ENCODE peak calls at places on chromosomes 4 and X, in eight cellular contexts. One of them, this sample, is unnamed.

GRCh38 chrX:69616520-69617203 is 749 bp downstream of the EDA start:
- DNase-seq in lower leg skin: peak
- DNase-seq in uterus: peak
- DNase-seq in GM12891: no peak
- DNase-seq in breast epithelium: no peak
- DNase-seq in A549: no peak
- DNase-seq in ovary: peak
- DNase-seq in body of pancreas: peak
- DNase-seq in this sample: peak

GRCh38 chr4:99885687-99886086 is 8.5 kb downstream of the LAMTOR3 start:
- DNase-seq in lower leg skin: no peak
- DNase-seq in uterus: no peak
- DNase-seq in GM12891: no peak
- DNase-seq in breast epithelium: no peak
- DNase-seq in A549: no peak
- DNase-seq in ovary: no peak
- DNase-seq in body of pancreas: no peak
- DNase-seq in this sample: no peak

GRCh38 chrX:153906126-153906917 is 1.8 kb downstream of the AVPR2 start:
- DNase-seq in lower leg skin: no peak
- DNase-seq in uterus: no peak
- DNase-seq in GM12891: no peak
- DNase-seq in breast epithelium: no peak
- DNase-seq in A549: no peak
- DNase-seq in ovary: no peak
- DNase-seq in body of pancreas: no peak
- DNase-seq in this sample: peak

GRCh38 chr4:48778431-48779094 is 1.5 kb downstream of the FRYL start:
- DNase-seq in lower leg skin: no peak
- DNase-seq in uterus: no peak
- DNase-seq in GM12891: no peak
- DNase-seq in breast epithelium: no peak
- DNase-seq in A549: no peak
- DNase-seq in ovary: no peak
- DNase-seq in body of pancreas: no peak
- DNase-seq in this sample: no peak

GRCh38 chr4:76691767-76692689 is 205.9 kb downstream of the SOWAHB start:
- DNase-seq in lower leg skin: no peak
- DNase-seq in uterus: no peak
- DNase-seq in GM12891: no peak
- DNase-seq in breast epithelium: no peak
- DNase-seq in A549: no peak
- DNase-seq in ovary: no peak
- DNase-seq in body of pancreas: no peak
- DNase-seq in this sample: no peak

GRCh38 chr4:110306363-110306762 is 107.9 kb upstream of the ELOVL6 start:
- DNase-seq in lower leg skin: no peak
- DNase-seq in uterus: no peak
- DNase-seq in GM12891: no peak
- DNase-seq in breast epithelium: no peak
- DNase-seq in A549: no peak
- DNase-seq in ovary: no peak
- DNase-seq in body of pancreas: no peak
- DNase-seq in this sample: no peak

GRCh38 chrX:154734101-154734781 is 16.6 kb downstream of the GAB3 start:
- DNase-seq in lower leg skin: no peak
- DNase-seq in uterus: peak
- DNase-seq in GM12891: no peak
- DNase-seq in breast epithelium: peak
- DNase-seq in A549: no peak
- DNase-seq in ovary: peak
- DNase-seq in body of pancreas: peak
- DNase-seq in this sample: peak

GRCh38 chr4:41349021-41349420 is 92.3 kb downstream of the UCHL1 start:
- DNase-seq in lower leg skin: no peak
- DNase-seq in uterus: no peak
- DNase-seq in GM12891: no peak
- DNase-seq in breast epithelium: no peak
- DNase-seq in A549: no peak
- DNase-seq in ovary: no peak
- DNase-seq in body of pancreas: no peak
- DNase-seq in this sample: no peak

GRCh38 chr4:2434420-2434819 is 15.7 kb downstream of the CFAP99 start:
- DNase-seq in lower leg skin: no peak
- DNase-seq in uterus: no peak
- DNase-seq in GM12891: no peak
- DNase-seq in breast epithelium: no peak
- DNase-seq in A549: no peak
- DNase-seq in ovary: no peak
- DNase-seq in body of pancreas: no peak
- DNase-seq in this sample: no peak

GRCh38 chrX:23788946-23789345 is 6.0 kb downstream of the SAT1 start:
- DNase-seq in lower leg skin: no peak
- DNase-seq in uterus: no peak
- DNase-seq in GM12891: no peak
- DNase-seq in breast epithelium: no peak
- DNase-seq in A549: no peak
- DNase-seq in ovary: no peak
- DNase-seq in body of pancreas: no peak
- DNase-seq in this sample: no peak

GRCh38 chrX:2511326-2511725 is 10.6 kb upstream of the DHRSX start:
- DNase-seq in lower leg skin: no peak
- DNase-seq in uterus: no peak
- DNase-seq in GM12891: no peak
- DNase-seq in breast epithelium: no peak
- DNase-seq in A549: no peak
- DNase-seq in ovary: no peak
- DNase-seq in body of pancreas: no peak
- DNase-seq in this sample: no peak

GRCh38 chr4:117400039-117400835 is 314.9 kb upstream of the TRAM1L1 start:
- DNase-seq in lower leg skin: no peak
- DNase-seq in uterus: no peak
- DNase-seq in GM12891: no peak
- DNase-seq in breast epithelium: no peak
- DNase-seq in A549: no peak
- DNase-seq in ovary: no peak
- DNase-seq in body of pancreas: no peak
- DNase-seq in this sample: no peak

GRCh38 chr4:16573181-16573580 is 325.3 kb downstream of the LDB2 start:
- DNase-seq in lower leg skin: no peak
- DNase-seq in uterus: peak
- DNase-seq in GM12891: no peak
- DNase-seq in breast epithelium: no peak
- DNase-seq in A549: no peak
- DNase-seq in ovary: no peak
- DNase-seq in body of pancreas: no peak
- DNase-seq in this sample: no peak

GRCh38 chrX:24485976-24486680 is 21.0 kb downstream of the PDK3 start:
- DNase-seq in lower leg skin: no peak
- DNase-seq in uterus: no peak
- DNase-seq in GM12891: no peak
- DNase-seq in breast epithelium: no peak
- DNase-seq in A549: peak
- DNase-seq in ovary: no peak
- DNase-seq in body of pancreas: no peak
- DNase-seq in this sample: no peak

GRCh38 chrX:581066-581465 is 49.5 kb upstream of the SHOX start:
- DNase-seq in lower leg skin: no peak
- DNase-seq in uterus: no peak
- DNase-seq in GM12891: no peak
- DNase-seq in breast epithelium: no peak
- DNase-seq in A549: no peak
- DNase-seq in ovary: no peak
- DNase-seq in body of pancreas: no peak
- DNase-seq in this sample: no peak

GRCh38 chrX:586351-586750 is 44.2 kb upstream of the SHOX start:
- DNase-seq in lower leg skin: no peak
- DNase-seq in uterus: no peak
- DNase-seq in GM12891: no peak
- DNase-seq in breast epithelium: no peak
- DNase-seq in A549: no peak
- DNase-seq in ovary: no peak
- DNase-seq in body of pancreas: no peak
- DNase-seq in this sample: no peak

GRCh38 chrX:581717-582116 is 48.9 kb upstream of the SHOX start:
- DNase-seq in lower leg skin: no peak
- DNase-seq in uterus: no peak
- DNase-seq in GM12891: no peak
- DNase-seq in breast epithelium: no peak
- DNase-seq in A549: no peak
- DNase-seq in ovary: no peak
- DNase-seq in body of pancreas: no peak
- DNase-seq in this sample: no peak

GRCh38 chrX:585115-585808 is 45.3 kb upstream of the SHOX start:
- DNase-seq in lower leg skin: no peak
- DNase-seq in uterus: no peak
- DNase-seq in GM12891: no peak
- DNase-seq in breast epithelium: no peak
- DNase-seq in A549: no peak
- DNase-seq in ovary: no peak
- DNase-seq in body of pancreas: no peak
- DNase-seq in this sample: no peak

DNA sequence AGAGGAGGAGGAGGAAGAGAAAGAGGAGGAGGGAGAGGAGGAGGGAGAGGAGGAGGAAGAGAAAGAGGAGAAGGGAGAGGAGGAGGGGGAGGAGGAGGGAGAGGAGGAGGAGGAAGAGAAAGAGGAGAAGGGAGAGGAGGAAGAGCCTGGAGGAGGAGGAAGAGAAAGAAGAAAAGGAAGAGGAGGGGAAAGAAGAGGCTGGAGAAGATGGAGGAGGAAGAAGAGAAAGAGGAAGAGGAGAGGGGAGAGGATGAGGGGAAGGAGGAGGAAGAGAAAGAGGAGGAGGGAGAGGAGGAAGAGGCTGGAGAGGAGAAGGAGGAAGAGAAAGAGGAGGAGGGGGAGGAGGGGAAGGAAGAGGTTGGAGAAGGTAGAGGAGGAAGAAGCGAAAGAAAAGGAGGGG is 46.0 kb upstream of the SHOX start:
- DNase-seq in lower leg skin: no peak
- DNase-seq in uterus: no peak
- DNase-seq in GM12891: no peak
- DNase-seq in breast epithelium: no peak
- DNase-seq in A549: no peak
- DNase-seq in ovary: no peak
- DNase-seq in body of pancreas: no peak
- DNase-seq in this sample: no peak
- TF ChIP-seq POLR2A in lower leg skin: no peak
- TF ChIP-seq POLR2A in uterus: no peak
- TF ChIP-seq POLR2A in GM12891: no peak
- TF ChIP-seq POLR2A in breast epithelium: no peak
- TF ChIP-seq POLR2A in A549: no peak
- TF ChIP-seq POLR2A in ovary: no peak
- TF ChIP-seq POLR2A in body of pancreas: no peak
- TF ChIP-seq POLR2A in this sample: no peak

GRCh38 chrX:134990475-134991473 is at the start of gene SMIM10:
- DNase-seq in lower leg skin: peak
- DNase-seq in uterus: peak
- DNase-seq in GM12891: peak
- DNase-seq in breast epithelium: peak
- DNase-seq in A549: no peak
- DNase-seq in ovary: peak
- DNase-seq in body of pancreas: peak
- DNase-seq in this sample: peak
- TF ChIP-seq POLR2A in lower leg skin: no peak
- TF ChIP-seq POLR2A in uterus: no peak
- TF ChIP-seq POLR2A in GM12891: no peak
- TF ChIP-seq POLR2A in breast epithelium: no peak
- TF ChIP-seq POLR2A in A549: no peak
- TF ChIP-seq POLR2A in ovary: no peak
- TF ChIP-seq POLR2A in body of pancreas: no peak
- TF ChIP-seq POLR2A in this sample: no peak

GRCh38 chr4:1199556-1200331 is 27.4 kb upstream of the SPON2 start:
- DNase-seq in lower leg skin: no peak
- DNase-seq in uterus: peak
- DNase-seq in GM12891: no peak
- DNase-seq in breast epithelium: peak
- DNase-seq in A549: no peak
- DNase-seq in ovary: peak
- DNase-seq in body of pancreas: peak
- DNase-seq in this sample: peak

GRCh38 chr4:1200425-1201035 is 28.1 kb upstream of the SPON2 start:
- DNase-seq in lower leg skin: peak
- DNase-seq in uterus: peak
- DNase-seq in GM12891: peak
- DNase-seq in breast epithelium: peak
- DNase-seq in A549: no peak
- DNase-seq in ovary: peak
- DNase-seq in body of pancreas: peak
- DNase-seq in this sample: peak

GRCh38 chr4:1202526-1203378 is 30.4 kb upstream of the SPON2 start:
- DNase-seq in lower leg skin: peak
- DNase-seq in uterus: peak
- DNase-seq in GM12891: no peak
- DNase-seq in breast epithelium: peak
- DNase-seq in A549: no peak
- DNase-seq in ovary: no peak
- DNase-seq in body of pancreas: peak
- DNase-seq in this sample: peak

GRCh38 chr4:1204286-1204827 is 32.0 kb upstream of the SPON2 start:
- DNase-seq in lower leg skin: no peak
- DNase-seq in uterus: peak
- DNase-seq in GM12891: peak
- DNase-seq in breast epithelium: peak
- DNase-seq in A549: no peak
- DNase-seq in ovary: no peak
- DNase-seq in body of pancreas: peak
- DNase-seq in this sample: peak

DNA sequence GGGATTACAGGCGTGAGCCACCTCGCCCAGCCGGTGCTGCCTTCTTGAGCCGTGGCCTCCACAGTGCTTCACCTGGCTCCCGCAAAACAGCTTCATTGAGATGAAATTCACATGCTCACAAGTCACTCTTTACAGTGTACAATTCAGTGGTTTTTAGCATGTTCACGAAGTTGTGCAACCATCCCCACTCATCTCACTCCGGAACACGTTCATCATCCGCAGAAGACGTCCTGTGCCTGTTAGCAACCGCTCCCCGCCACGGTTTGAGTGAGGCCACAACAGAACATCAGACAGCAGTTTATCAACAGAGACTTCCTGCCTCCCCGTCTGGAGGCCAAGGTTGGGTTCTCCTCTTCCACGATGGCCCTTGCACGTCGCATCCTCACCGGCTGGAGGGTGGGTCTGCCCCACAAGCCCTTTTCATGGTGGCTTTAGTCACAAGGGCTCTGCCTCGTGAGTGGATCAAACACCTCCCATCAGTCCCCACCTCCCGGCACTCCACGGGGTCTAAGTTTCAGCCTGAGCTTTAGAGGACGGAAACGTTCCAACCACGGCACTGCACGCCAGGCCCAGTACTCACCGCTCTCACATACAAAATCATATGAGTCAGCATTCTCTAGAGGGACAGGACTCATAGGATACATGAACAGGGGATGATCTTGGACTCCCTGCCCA is 29.6 kb upstream of the SPON2 start:
- DNase-seq in lower leg skin: peak
- DNase-seq in uterus: peak
- DNase-seq in GM12891: peak
- DNase-seq in breast epithelium: peak
- DNase-seq in A549: no peak
- DNase-seq in ovary: peak
- DNase-seq in body of pancreas: peak
- DNase-seq in this sample: peak
- TF ChIP-seq POLR2A in lower leg skin: no peak
- TF ChIP-seq POLR2A in uterus: peak
- TF ChIP-seq POLR2A in GM12891: no peak
- TF ChIP-seq POLR2A in breast epithelium: no peak
- TF ChIP-seq POLR2A in A549: no peak
- TF ChIP-seq POLR2A in ovary: no peak
- TF ChIP-seq POLR2A in body of pancreas: no peak
- TF ChIP-seq POLR2A in this sample: no peak

GRCh38 chrX:41047878-41048534 is 37.2 kb upstream of the USP9X start:
- DNase-seq in lower leg skin: peak
- DNase-seq in uterus: no peak
- DNase-seq in GM12891: no peak
- DNase-seq in breast epithelium: no peak
- DNase-seq in A549: no peak
- DNase-seq in ovary: no peak
- DNase-seq in body of pancreas: no peak
- DNase-seq in this sample: no peak
- TF ChIP-seq POLR2A in lower leg skin: no peak
- TF ChIP-seq POLR2A in uterus: no peak
- TF ChIP-seq POLR2A in GM12891: no peak
- TF ChIP-seq POLR2A in breast epithelium: no peak
- TF ChIP-seq POLR2A in A549: no peak
- TF ChIP-seq POLR2A in ovary: no peak
- TF ChIP-seq POLR2A in body of pancreas: no peak
- TF ChIP-seq POLR2A in this sample: no peak

This sample was measured in spleen.